ENCODE peak calls at places on chromosomes 11 and 22, in ten cellular contexts. B is left lung; I is AG04450; O is ovary; S is pancreas; H is CD8-positive, alpha-beta memory T cell; Y is transverse colon; D is SJCRH30; C is PC-3; T is GM23338. N is an unnamed sample.
A peak's percentile ranks its signal among the peaks of the same experiment; 100 is the strongest.

GRCh38 chr11:3131330-3131941 is 33.7 kb downstream of the OSBPL5 start:
- DNase-seq in O (no peak), B (no peak), S (no peak), C (no peak), H (no peak), T (no peak), I (no peak), Y (no peak), D (no peak), N (no peak)

GRCh38 chr22:43789452-43789851 is 22.7 kb downstream of the EFCAB6 start:
- DNase-seq in I (peak; percentile 46), D (no peak), T (no peak), H (no peak), C (peak; percentile 70), O (peak; percentile 42), B (peak; percentile 50), S (no peak), Y (peak; percentile 29), N (no peak)

GRCh38 chr11:61978703-61979661 is 11.5 kb upstream of the FTH1 start:
- DNase-seq in C (peak; percentile 73), H (no peak), D (no peak), B (no peak), Y (no peak), T (no peak), O (no peak), I (no peak), S (no peak), N (no peak)

GRCh38 chr11:120801801-120802689 is 221.9 kb upstream of the TBCEL start:
- DNase-seq in C (peak; percentile 76), D (peak; percentile 23), S (peak; percentile 61), O (peak; percentile 80), Y (peak; percentile 62), I (peak; percentile 15), T (peak; percentile 89), B (no peak), H (no peak), N (peak; percentile 63)

GRCh38 chr22:38218661-38219331 is 17.0 kb downstream of the MAFF start:
- DNase-seq in C (peak; percentile 88), T (peak; percentile 91), B (peak; percentile 87), Y (peak; percentile 89), O (peak; percentile 86), S (peak; percentile 80), D (peak; percentile 70), I (peak; percentile 91), H (peak; percentile 26), N (no peak)

GRCh38 chr11:60852639-60853468 is 2.9 kb downstream of the PTGDR2 start:
- DNase-seq in H (no peak), I (no peak), C (no peak), B (no peak), T (peak; percentile 77), Y (peak; percentile 22), O (no peak), D (no peak), S (peak; percentile 43), N (no peak)

GRCh38 chr11:38481391-38481790 is 1883.4 kb upstream of the RAG2 start:
- DNase-seq in Y (no peak), T (no peak), H (no peak), C (no peak), I (no peak), D (no peak), S (no peak), B (no peak), O (no peak), N (no peak)

GRCh38 chr11:13826505-13827278 is 135.8 kb upstream of the SPON1 start:
- DNase-seq in I (no peak), O (no peak), D (no peak), B (no peak), S (no peak), C (peak; percentile 77), H (no peak), T (no peak), Y (no peak), N (no peak)

GRCh38 chr11:66454253-66454652 is 12.5 kb upstream of the PELI3 start:
- DNase-seq in D (no peak), I (no peak), O (no peak), S (no peak), C (peak; percentile 96), Y (no peak), T (no peak), H (no peak), B (no peak), N (no peak)

GRCh38 chr11:57567210-57567511 is 311 bp downstream of the UBE2L6 start:
- DNase-seq in I (no peak), S (no peak), D (no peak), B (no peak), Y (peak; percentile 34), O (no peak), H (peak; percentile 44), C (peak; percentile 6), T (no peak), N (no peak)

GRCh38 chr22:21688706-21689381 is 23.0 kb downstream of the PPIL2 start:
- DNase-seq in T (no peak), O (no peak), D (no peak), I (no peak), S (no peak), B (no peak), Y (no peak), H (no peak), C (no peak), N (no peak)

GRCh38 chr11:126480410-126481302 is 125.2 kb downstream of the ST3GAL4 start:
- DNase-seq in H (peak; percentile 66), T (peak; percentile 96), S (peak; percentile 78), O (peak; percentile 90), I (peak; percentile 83), B (peak; percentile 83), Y (peak; percentile 83), C (peak; percentile 93), D (peak; percentile 73), N (peak; percentile 83)
- H3K27ac ChIP-seq in H (no peak overlapping the region), T (no peak overlapping the region), S (no peak overlapping the region), O (peak overlapping the region; percentile 14), I (peak overlapping the region; percentile 82), B (peak overlapping the region; percentile 61), Y (peak overlapping the region; percentile 47), C (no peak overlapping the region), D (peak overlapping the region; percentile 60), N (peak overlapping the region; percentile 46)

GRCh38 chr11:1755344-1756023 is 5.1 kb upstream of the IFITM10 start:
- DNase-seq in C (no peak), B (peak; percentile 66), S (no peak), Y (no peak), I (no peak), T (no peak), H (no peak), O (no peak), D (no peak), N (no peak)
- H3K4me3 ChIP-seq in C (no peak overlapping the region), B (no peak overlapping the region), S (no peak overlapping the region), Y (no peak overlapping the region), I (no peak overlapping the region), T (no peak overlapping the region), H (peak overlapping the region; percentile 1), O (no peak overlapping the region), D (no peak overlapping the region), N (no peak overlapping the region)

DNA sequence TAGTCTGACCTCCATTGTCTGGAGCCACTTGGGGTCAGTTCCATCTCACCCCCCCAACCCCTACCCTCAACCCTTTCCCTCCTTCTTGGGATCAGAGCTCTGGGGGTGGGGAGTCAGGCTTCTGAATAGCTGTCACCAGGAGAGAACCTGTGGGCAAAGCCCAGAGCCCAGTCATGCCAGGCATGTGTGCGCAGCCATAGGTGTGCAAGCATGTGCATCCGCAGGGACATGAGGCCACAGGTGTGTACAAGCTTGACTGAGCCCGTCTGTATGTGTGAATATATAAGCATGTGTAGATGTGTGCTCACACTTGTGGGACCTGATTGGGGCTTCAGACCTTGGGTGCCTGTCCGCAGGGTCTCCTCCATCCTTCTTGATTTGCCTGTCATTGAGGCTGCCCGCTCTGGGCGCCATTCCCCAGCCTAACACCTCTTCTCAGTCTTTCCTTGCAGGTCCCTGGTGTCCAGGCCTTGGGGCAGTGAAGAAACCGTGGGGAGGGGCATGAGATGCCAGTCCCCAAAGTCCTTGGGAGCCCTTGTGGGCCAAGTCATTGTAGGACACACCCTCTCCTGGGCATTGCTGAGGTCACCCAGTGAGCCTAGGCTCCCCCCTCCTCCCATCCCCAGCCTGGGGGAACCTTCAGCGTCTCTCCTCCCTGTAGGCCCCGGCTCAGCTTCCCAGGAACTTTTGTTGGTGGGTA is 9.0 kb downstream of the ATG16L2 start:
- DNase-seq in B (no peak), D (no peak), H (no peak), I (no peak), S (peak; percentile 38), C (peak; percentile 2), O (no peak), Y (no peak), T (no peak), N (no peak)
- H3K27ac ChIP-seq in B (peak overlapping the region; percentile 53), D (no peak overlapping the region), H (no peak overlapping the region), I (no peak overlapping the region), S (no peak overlapping the region), C (no peak overlapping the region), O (no peak overlapping the region), Y (no peak overlapping the region), T (no peak overlapping the region), N (peak overlapping the region; percentile 67)

GRCh38 chr22:50548046-50548912 is 2.6 kb downstream of the KLHDC7B start:
- DNase-seq in B (no peak), C (no peak), I (no peak), T (no peak), O (no peak), Y (peak; percentile 50), D (no peak), S (peak; percentile 57), H (peak; percentile 61), N (no peak)
- H3K4me3 ChIP-seq in B (peak overlapping the region; percentile 19), C (no peak overlapping the region), I (no peak overlapping the region), T (peak overlapping the region; percentile 45), O (no peak overlapping the region), Y (peak overlapping the region; percentile 6), D (no peak overlapping the region), S (no peak overlapping the region), H (peak overlapping the region; percentile 60), N (peak overlapping the region; percentile 25)

DNA sequence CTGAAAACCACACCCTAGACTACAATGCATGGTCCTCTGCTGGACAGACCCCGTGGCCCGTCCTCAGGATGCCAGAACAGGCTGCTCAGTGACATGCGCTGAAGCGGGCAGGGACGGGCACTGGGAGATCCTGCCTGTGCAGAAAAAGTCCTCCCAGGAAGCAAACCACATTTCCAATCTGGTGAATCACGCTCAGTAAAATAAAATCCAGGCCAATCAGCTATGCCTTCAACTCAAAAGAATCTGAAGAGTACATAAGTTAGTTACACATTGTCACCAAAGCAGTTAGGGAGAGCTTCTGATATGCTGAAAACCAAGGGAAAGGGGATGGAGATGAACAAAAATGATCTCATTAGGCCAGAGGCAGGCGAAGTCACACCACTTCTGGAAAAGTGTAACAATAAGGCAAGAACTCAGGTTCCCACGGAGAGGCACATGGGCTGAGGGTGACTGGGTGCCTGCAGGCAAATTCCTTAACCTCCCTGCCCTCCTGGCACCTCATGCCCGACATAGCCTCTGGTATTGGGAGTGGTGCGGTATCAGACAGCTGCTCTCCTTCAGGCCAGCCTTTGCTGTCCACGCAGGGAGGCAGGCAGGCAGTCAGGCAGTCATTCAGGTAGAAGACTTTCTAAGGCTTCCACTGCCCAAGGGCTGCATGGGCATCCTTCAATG is 66.4 kb downstream of the APOL5 start:
- DNase-seq in H (no peak), D (no peak), B (no peak), Y (no peak), C (peak; percentile 89), S (no peak), I (no peak), O (no peak), T (no peak), N (no peak)
- H3K27ac ChIP-seq in H (no peak overlapping the region), D (no peak overlapping the region), B (no peak overlapping the region), Y (no peak overlapping the region), C (peak overlapping the region; percentile 92), S (no peak overlapping the region), I (peak overlapping the region; percentile 39), O (no peak overlapping the region), T (no peak overlapping the region), N (no peak overlapping the region)

GRCh38 chr22:46007848-46008261 is 30.9 kb upstream of the WNT7B start:
- DNase-seq in H (no peak), I (peak; percentile 76), B (no peak), O (peak; percentile 89), S (peak; percentile 71), T (no peak), Y (peak; percentile 58), C (no peak), D (peak; percentile 97), N (no peak)
- H3K4me3 ChIP-seq in H (no peak overlapping the region), I (no peak overlapping the region), B (no peak overlapping the region), O (peak overlapping the region; percentile 1), S (no peak overlapping the region), T (no peak overlapping the region), Y (no peak overlapping the region), C (no peak overlapping the region), D (peak overlapping the region; percentile 62), N (no peak overlapping the region)

N was measured in dorsolateral prefrontal cortex.